ENCODE peak calls at places on chromosome 10, in nine cellular contexts. T is heart right ventricle; L is CD8-positive, alpha-beta T cell; Z is HFFc6; G is cardiac fibroblast; J is nephron progenitor cell; S is A673; Q is hepatocyte; B is endothelial cell. O is an unnamed sample.

GRCh38 chr10:97332586-97333350 is 1.8 kb downstream of the FRAT2 start:
- DNase-seq in B (peak), Q (peak), S (peak), Z (peak), L (no peak), J (peak), T (peak), G (peak), O (no peak)

GRCh38 chr10:1044964-1045363 is 4.0 kb downstream of the IDI1 start:
- DNase-seq in T (no peak), J (no peak), S (no peak), L (no peak), B (no peak), Q (no peak), Z (no peak), G (no peak), O (no peak)

GRCh38 chr10:31353574-31353973 is 34.6 kb downstream of the ZEB1 start:
- DNase-seq in J (no peak), B (no peak), Q (peak), G (peak), T (no peak), Z (peak), L (no peak), S (peak), O (no peak)

GRCh38 chr10:126684171-126684745 is 13.8 kb upstream of the C10orf90 start:
- DNase-seq in G (no peak), L (no peak), S (no peak), T (no peak), B (no peak), Z (no peak), Q (no peak), J (no peak), O (no peak)

GRCh38 chr10:28180654-28181053 is 122.2 kb downstream of the MPP7 start:
- DNase-seq in J (no peak), Q (no peak), L (no peak), T (no peak), G (no peak), Z (no peak), S (no peak), B (no peak), O (no peak)

GRCh38 chr10:124529661-124530214 is 68.1 kb downstream of the LHPP start:
- DNase-seq in T (no peak), G (no peak), Q (no peak), L (no peak), J (no peak), S (no peak), Z (no peak), B (no peak), O (no peak)

GRCh38 chr10:30359373-30360206 is 10.5 kb upstream of the MTPAP start:
- DNase-seq in B (peak), J (peak), Z (peak), S (peak), T (peak), G (peak), L (peak), Q (peak), O (no peak)

GRCh38 chr10:118701529-118702323 is 53.0 kb downstream of the CACUL1 start:
- DNase-seq in Z (no peak), Q (no peak), T (no peak), J (no peak), S (peak), B (no peak), G (no peak), L (no peak), O (no peak)

GRCh38 chr10:123783296-123783695 is 108.3 kb downstream of the CPXM2 start:
- DNase-seq in Z (no peak), S (no peak), Q (no peak), B (no peak), G (no peak), J (no peak), T (no peak), L (no peak), O (no peak)

GRCh38 chr10:1635340-1635739 is 102.0 kb downstream of the ADARB2 start:
- DNase-seq in S (no peak), Z (no peak), J (no peak), L (no peak), G (no peak), B (no peak), Q (no peak), T (no peak), O (no peak)

GRCh38 chr10:32409741-32410140 is 36.2 kb upstream of the CCDC7 start:
- DNase-seq in S (no peak), B (no peak), Z (no peak), G (no peak), L (no peak), J (no peak), Q (no peak), T (no peak), O (no peak)

GRCh38 chr10:67520924-67521520 is 175.0 kb downstream of the CTNNA3 start:
- DNase-seq in J (peak), T (peak), B (peak), G (peak), L (no peak), S (peak), Q (peak), Z (peak), O (no peak)

GRCh38 chr10:68333905-68334431 is 1.2 kb upstream of the PBLD start:
- DNase-seq in Q (no peak), G (no peak), Z (no peak), S (no peak), B (no peak), J (no peak), L (no peak), T (no peak), O (no peak)

GRCh38 chr10:130848855-130849254 is 462.7 kb downstream of the TCERG1L start:
- DNase-seq in L (no peak), B (no peak), T (no peak), J (no peak), G (no peak), Z (no peak), Q (no peak), S (no peak), O (no peak)

GRCh38 chr10:71187600-71187999 is 24.8 kb upstream of the UNC5B start:
- DNase-seq in B (no peak), S (no peak), J (no peak), Z (no peak), Q (no peak), G (peak), T (peak), L (no peak), O (no peak)

GRCh38 chr10:57791546-57791945 is 476.1 kb downstream of the IPMK start:
- DNase-seq in B (no peak), T (no peak), L (no peak), Q (no peak), J (no peak), Z (no peak), S (no peak), G (no peak), O (no peak)

DNA sequence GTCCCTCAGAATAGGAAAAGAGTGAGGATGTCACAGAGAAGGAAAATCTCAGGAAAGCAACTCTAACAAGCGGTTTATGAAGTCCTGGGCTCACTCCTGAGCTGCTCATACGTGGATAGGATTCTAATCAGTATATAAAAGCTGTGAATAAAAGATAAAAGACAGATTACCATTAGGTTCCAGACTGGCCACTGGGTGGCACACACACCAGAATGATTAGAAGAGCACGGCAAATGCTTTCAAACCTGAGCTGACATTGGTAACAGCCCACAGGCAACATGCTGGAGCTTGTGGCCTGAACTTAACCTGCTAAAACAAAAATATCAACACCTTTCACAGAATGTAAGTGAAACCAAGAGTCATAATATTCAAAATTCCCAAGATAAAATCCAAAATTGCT is 370.8 kb downstream of the GRID1 start:
- DNase-seq in T (no peak), J (no peak), Q (peak), G (peak), S (peak), Z (no peak), L (no peak), B (peak), O (no peak)
- TF ChIP-seq CTCF in T (peak), J (peak), Q (peak), G (no peak), S (peak), Z (peak), L (no peak), B (no peak), O (no peak)

GRCh38 chr10:88314362-88314761 is 268.8 kb downstream of the RNLS start:
- DNase-seq in B (no peak), Z (no peak), J (no peak), G (no peak), T (no peak), S (no peak), L (no peak), Q (no peak), O (no peak)

GRCh38 chr10:88309365-88309764 is 273.8 kb downstream of the RNLS start:
- DNase-seq in S (no peak), G (no peak), L (no peak), B (no peak), J (no peak), T (no peak), Z (no peak), Q (no peak), O (no peak)

GRCh38 chr10:88312855-88313254 is 270.3 kb downstream of the RNLS start:
- DNase-seq in J (no peak), G (no peak), B (no peak), L (no peak), Z (no peak), T (no peak), Q (no peak), S (no peak), O (no peak)

GRCh38 chr10:88313897-88314296 is 269.2 kb downstream of the RNLS start:
- DNase-seq in Z (no peak), B (no peak), L (no peak), Q (no peak), G (no peak), S (no peak), J (no peak), T (no peak), O (no peak)

DNA sequence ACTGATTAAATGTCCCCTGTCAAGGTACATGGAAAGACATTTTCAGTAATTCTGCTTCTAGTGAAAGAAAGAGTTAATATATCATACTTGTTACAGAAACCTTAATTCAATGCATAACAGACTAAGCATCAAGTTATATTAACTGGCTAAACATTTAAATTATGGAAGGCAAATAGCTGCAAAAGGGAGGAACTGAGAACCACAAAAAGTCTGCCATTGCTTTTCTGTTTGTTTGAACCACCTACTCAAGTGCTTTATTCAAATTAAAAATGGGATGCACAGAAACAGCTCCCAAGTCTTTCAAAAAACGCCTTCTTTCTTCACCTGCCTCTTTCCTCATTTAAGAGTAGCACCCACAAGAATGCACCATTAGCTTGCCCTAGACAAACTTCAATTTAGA is 271.9 kb downstream of the RNLS start:
- DNase-seq in T (no peak), B (no peak), J (no peak), L (no peak), G (no peak), Q (no peak), S (no peak), Z (no peak), O (no peak)
- TF ChIP-seq CTCF in T (no peak), B (no peak), J (no peak), L (no peak), G (no peak), Q (no peak), S (no peak), Z (no peak), O (no peak)

GRCh38 chr10:62636825-62637248 is 167.7 kb upstream of the ADO start:
- DNase-seq in Q (no peak), L (no peak), Z (no peak), T (no peak), J (no peak), G (peak), S (no peak), B (no peak), O (no peak)
- TF ChIP-seq CTCF in Q (no peak), L (peak), Z (peak), T (peak), J (no peak), G (peak), S (peak), B (no peak), O (peak)

GRCh38 chr10:85225311-85225710 is 896.9 kb downstream of the CCSER2 start:
- DNase-seq in T (no peak), L (no peak), J (no peak), Q (no peak), Z (no peak), G (no peak), B (no peak), S (no peak), O (no peak)

GRCh38 chr10:85224366-85224960 is 896.1 kb downstream of the CCSER2 start:
- DNase-seq in Q (no peak), L (no peak), B (no peak), J (no peak), S (no peak), Z (no peak), T (no peak), G (no peak), O (no peak)

DNA sequence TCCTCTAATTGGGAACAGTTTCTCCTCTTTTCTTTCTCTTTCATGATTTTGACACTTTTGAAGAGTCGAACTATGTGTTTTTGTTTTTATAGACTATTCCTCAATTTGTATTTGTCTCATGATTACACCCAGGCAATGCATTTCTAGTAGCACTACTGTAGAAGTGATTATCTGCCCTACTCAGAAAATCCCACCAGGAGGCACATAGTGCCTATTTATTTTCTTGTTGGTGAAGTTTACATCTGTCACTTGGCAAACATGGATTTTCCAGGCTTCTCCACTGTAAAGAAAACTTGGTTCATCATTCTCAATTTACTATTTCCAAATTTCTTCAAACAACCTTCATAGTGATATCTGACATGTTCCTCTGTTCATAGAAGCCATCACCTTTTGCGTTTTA is 893.9 kb downstream of the CCSER2 start:
- DNase-seq in Q (no peak), Z (no peak), T (no peak), B (no peak), S (no peak), G (no peak), L (no peak), J (no peak), O (no peak)
- TF ChIP-seq CTCF in Q (no peak), Z (no peak), T (peak), B (no peak), S (no peak), G (no peak), L (no peak), J (no peak), O (no peak)

GRCh38 chr10:100697631-100698030 is 47.8 kb upstream of the PAX2 start:
- DNase-seq in Q (no peak), L (no peak), S (no peak), T (no peak), G (no peak), Z (no peak), J (no peak), B (no peak), O (no peak)

GRCh38 chr10:100693815-100694214 is 51.6 kb upstream of the PAX2 start:
- DNase-seq in S (no peak), G (no peak), Z (no peak), L (no peak), J (no peak), T (no peak), Q (no peak), B (no peak), O (no peak)

GRCh38 chr10:100697070-100697469 is 48.3 kb upstream of the PAX2 start:
- DNase-seq in T (no peak), S (peak), Z (peak), J (no peak), B (no peak), G (peak), Q (peak), L (no peak), O (no peak)

DNA sequence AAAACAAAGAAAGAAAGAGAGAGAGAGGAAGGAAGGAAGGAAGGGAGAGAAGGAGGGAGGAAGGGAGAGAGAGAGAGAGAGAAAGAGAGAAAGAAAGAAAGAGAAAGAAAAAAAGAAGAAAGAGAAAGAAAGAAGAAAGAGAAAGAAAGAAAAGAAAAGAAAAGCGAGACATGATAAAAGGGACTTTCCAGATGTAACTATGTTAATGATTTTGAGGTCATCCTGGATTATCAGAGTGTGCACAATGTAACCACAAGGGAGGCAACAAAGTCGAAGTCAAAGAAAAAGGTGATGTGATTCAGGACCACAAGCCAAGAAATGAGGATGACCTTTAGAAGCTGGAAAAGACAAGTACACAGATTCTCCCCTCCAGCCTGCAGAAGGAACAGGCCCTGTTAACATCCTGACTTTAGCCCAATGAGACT is 48.9 kb upstream of the PAX2 start:
- DNase-seq in G (no peak), Q (no peak), T (no peak), S (no peak), L (no peak), J (no peak), Z (no peak), B (no peak), O (no peak)
- TF ChIP-seq CTCF in G (no peak), Q (no peak), T (no peak), S (no peak), L (no peak), J (no peak), Z (no peak), B (no peak), O (no peak)

GRCh38 chr10:102917962-102918816 is at the start of gene CNNM2:
- DNase-seq in G (peak), T (peak), L (peak), B (peak), J (peak), Z (peak), Q (peak), S (peak), O (peak)
- TF ChIP-seq CTCF in G (no peak), T (no peak), L (no peak), B (no peak), J (no peak), Z (peak), Q (peak), S (no peak), O (no peak)

GRCh38 chr10:78604721-78605120 is 464.0 kb upstream of the ZMIZ1 start:
- DNase-seq in J (no peak), L (no peak), Z (no peak), S (no peak), Q (no peak), T (no peak), G (no peak), B (no peak), O (no peak)

GRCh38 chr10:78600740-78601139 is 468.0 kb upstream of the ZMIZ1 start:
- DNase-seq in G (peak), S (no peak), J (no peak), L (no peak), Q (peak), T (no peak), B (no peak), Z (peak), O (no peak)

GRCh38 chr10:78602201-78602917 is 466.4 kb upstream of the ZMIZ1 start:
- DNase-seq in L (no peak), G (no peak), B (no peak), Q (no peak), J (no peak), Z (no peak), S (no peak), T (no peak), O (no peak)

GRCh38 chr10:78604286-78604685 is 464.5 kb upstream of the ZMIZ1 start:
- DNase-seq in B (no peak), G (no peak), S (no peak), Z (no peak), L (no peak), J (no peak), Q (no peak), T (no peak), O (no peak)

GRCh38 chr10:78605800-78606350 is 462.9 kb upstream of the ZMIZ1 start:
- DNase-seq in J (no peak), L (no peak), B (no peak), Z (peak), Q (no peak), G (peak), T (no peak), S (peak), O (no peak)
- TF ChIP-seq CTCF in J (no peak), L (no peak), B (no peak), Z (peak), Q (no peak), G (peak), T (no peak), S (no peak), O (no peak)